ENCODE peak calls at places on chromosomes 3 and 15, in seven cellular contexts. F is progenitor cell of endocrine pancreas, M is GM12878, R is MCF 10A, A is fibroblast of mammary gland, O is colonic mucosa, D is left ventricle myocardium inferior. Z is an unnamed sample.

GRCh38 chr3:115470254-115470653 is 153.1 kb upstream of the GAP43 start:
- DNase-seq in F (no peak), M (no peak), R (no peak), A (no peak), O (no peak), D (no peak), Z (no peak)

GRCh38 chr3:58998476-58999117 is 51.2 kb downstream of the CFAP20DC start:
- DNase-seq in F (no peak), M (no peak), R (peak; percentile 95), A (peak; percentile 98), O (no peak), D (no peak), Z (peak; percentile 10)

GRCh38 chr15:34019369-34019990 is 19.5 kb downstream of the AVEN start:
- DNase-seq in F (no peak), M (no peak), R (no peak), A (no peak), O (no peak), D (no peak), Z (no peak)

GRCh38 chr3:187767266-187768032 is 22.2 kb upstream of the BCL6 start:
- DNase-seq in F (no peak), M (no peak), R (no peak), A (peak; percentile 96), O (no peak), D (no peak), Z (no peak)

GRCh38 chr3:197558000-197558399 is 2.2 kb upstream of the BDH1 start:
- DNase-seq in F (no peak), M (no peak), R (no peak), A (no peak), O (no peak), D (no peak), Z (no peak)

GRCh38 chr3:53375019-53375418 is 27.7 kb upstream of the DCP1A start:
- DNase-seq in F (peak; percentile 50), M (no peak), R (peak; percentile 83), A (peak; percentile 67), O (peak; percentile 76), D (peak; percentile 36), Z (peak; percentile 69)

GRCh38 chr15:80182611-80183210 is 29.9 kb downstream of the FAH start:
- DNase-seq in F (no peak), M (no peak), R (peak; percentile 17), A (peak; percentile 74), O (no peak), D (no peak), Z (no peak)

GRCh38 chr3:140767536-140767935 is 89.7 kb downstream of the TRIM42 start:
- DNase-seq in F (no peak), M (no peak), R (no peak), A (no peak), O (no peak), D (no peak), Z (no peak)

GRCh38 chr3:156323466-156323865 is 203.1 kb downstream of the KCNAB1 start:
- DNase-seq in F (no peak), M (no peak), R (peak; percentile 77), A (peak; percentile 54), O (no peak), D (no peak), Z (no peak)

GRCh38 chr15:85777291-85778106 is 17.2 kb downstream of the KLHL25 start:
- DNase-seq in F (no peak), M (no peak), R (no peak), A (no peak), O (no peak), D (no peak), Z (no peak)

GRCh38 chr3:195059006-195059350 is 212.0 kb downstream of the XXYLT1 start:
- DNase-seq in F (no peak), M (no peak), R (no peak), A (no peak), O (no peak), D (peak; percentile 45), Z (no peak)

GRCh38 chr3:169812844-169813677 is at the start of the genes LRRC34 and LRRIQ4:
- DNase-seq in F (peak; percentile 23), M (peak; percentile 44), R (no peak), A (peak; percentile 82), O (peak; percentile 84), D (peak; percentile 80), Z (peak; percentile 93)

GRCh38 chr3:64924961-64925360 is 237.2 kb upstream of the ADAMTS9 start:
- DNase-seq in F (no peak), M (no peak), R (no peak), A (no peak), O (no peak), D (no peak), Z (no peak)

GRCh38 chr15:58622877-58623276 is 126.6 kb downstream of the ADAM10 start:
- DNase-seq in F (no peak), M (no peak), R (no peak), A (no peak), O (no peak), D (no peak), Z (no peak)

GRCh38 chr15:70308011-70308761 is 210.5 kb upstream of the TLE3 start:
- DNase-seq in F (no peak), M (peak; percentile 47), R (no peak), A (no peak), O (no peak), D (no peak), Z (peak; percentile 78)

GRCh38 chr15:50055333-50056278 is 63.4 kb downstream of the ATP8B4 start:
- DNase-seq in F (no peak), M (no peak), R (peak; percentile 4), A (peak; percentile 99), O (no peak), D (no peak), Z (no peak)

GRCh38 chr15:62809106-62809967 is 233.2 kb upstream of the TPM1 start:
- DNase-seq in F (no peak), M (no peak), R (peak; percentile 22), A (peak; percentile 74), O (no peak), D (no peak), Z (no peak)

GRCh38 chr3:12424635-12425319 is 59.5 kb upstream of the TSEN2 start:
- DNase-seq in F (no peak), M (no peak), R (no peak), A (no peak), O (no peak), D (no peak), Z (no peak)

GRCh38 chr3:87309601-87310000 is 33.2 kb upstream of the POU1F1 start:
- DNase-seq in F (no peak), M (no peak), R (peak; percentile 55), A (no peak), O (no peak), D (no peak), Z (no peak)

GRCh38 chr3:87313641-87314040 is 37.3 kb upstream of the POU1F1 start:
- DNase-seq in F (no peak), M (no peak), R (peak; percentile 23), A (no peak), O (no peak), D (no peak), Z (no peak)

GRCh38 chr3:87311309-87311708 is 34.9 kb upstream of the POU1F1 start:
- DNase-seq in F (no peak), M (no peak), R (no peak), A (peak; percentile 2), O (no peak), D (no peak), Z (no peak)

GRCh38 chr3:87305517-87305916 is 29.1 kb upstream of the POU1F1 start:
- DNase-seq in F (no peak), M (no peak), R (no peak), A (no peak), O (no peak), D (no peak), Z (no peak)

DNA sequence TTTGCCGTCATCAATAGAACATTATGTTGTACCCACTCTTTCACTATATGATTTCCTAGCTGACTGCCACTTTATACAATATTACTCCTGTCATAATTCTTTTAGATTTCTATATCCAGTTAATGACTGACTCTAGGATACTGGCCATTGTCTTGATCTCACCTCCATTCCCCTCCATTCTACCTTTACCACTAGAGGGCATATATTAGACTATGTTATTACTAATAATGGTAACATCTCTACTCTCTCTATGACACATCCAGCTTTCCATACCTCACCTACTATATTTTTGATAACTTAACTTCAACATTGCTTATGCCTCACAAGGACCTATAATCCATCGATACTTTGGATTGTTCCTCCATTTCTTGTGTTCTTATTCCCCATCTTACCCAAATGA is 31.4 kb upstream of the POU1F1 start:
- DNase-seq in F (no peak), M (no peak), R (no peak), A (peak; percentile 1), O (no peak), D (no peak), Z (no peak)
- TF ChIP-seq CTCF in F (no peak), M (peak; percentile 22), R (no peak), A (peak; percentile 23), O (no peak), D (no peak), Z (no peak)

DNA sequence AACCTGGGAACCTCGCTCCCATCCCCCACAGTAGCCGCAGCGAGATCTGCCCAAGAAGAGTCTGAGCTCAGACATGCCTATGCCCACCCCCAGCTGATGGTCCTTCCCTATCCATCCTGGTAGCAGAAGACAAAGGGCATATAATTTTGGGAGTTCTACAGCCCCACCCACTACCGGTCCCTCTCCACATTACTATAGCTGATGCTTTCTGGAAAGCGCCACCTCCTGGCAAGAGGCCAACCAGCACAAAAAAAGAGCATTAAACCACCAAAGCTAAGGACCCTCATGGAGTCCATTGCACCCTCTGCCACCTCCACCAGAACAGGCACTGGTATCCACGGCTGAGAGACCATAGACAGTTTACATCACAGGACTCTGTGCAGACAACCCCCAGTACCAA is 168.4 kb downstream of the MEGF11 start:
- DNase-seq in F (no peak), M (no peak), R (peak; percentile 18), A (no peak), O (no peak), D (no peak), Z (peak; percentile 51)
- TF ChIP-seq CTCF in F (no peak), M (peak; percentile 42), R (no peak), A (no peak), O (no peak), D (no peak), Z (no peak)

GRCh38 chr3:123282461-123282860 is 80.7 kb downstream of the SEC22A start:
- DNase-seq in F (no peak), M (no peak), R (no peak), A (no peak), O (no peak), D (no peak), Z (no peak)
- TF ChIP-seq CTCF in F (no peak), M (no peak), R (no peak), A (no peak), O (no peak), D (no peak), Z (no peak)

DNA sequence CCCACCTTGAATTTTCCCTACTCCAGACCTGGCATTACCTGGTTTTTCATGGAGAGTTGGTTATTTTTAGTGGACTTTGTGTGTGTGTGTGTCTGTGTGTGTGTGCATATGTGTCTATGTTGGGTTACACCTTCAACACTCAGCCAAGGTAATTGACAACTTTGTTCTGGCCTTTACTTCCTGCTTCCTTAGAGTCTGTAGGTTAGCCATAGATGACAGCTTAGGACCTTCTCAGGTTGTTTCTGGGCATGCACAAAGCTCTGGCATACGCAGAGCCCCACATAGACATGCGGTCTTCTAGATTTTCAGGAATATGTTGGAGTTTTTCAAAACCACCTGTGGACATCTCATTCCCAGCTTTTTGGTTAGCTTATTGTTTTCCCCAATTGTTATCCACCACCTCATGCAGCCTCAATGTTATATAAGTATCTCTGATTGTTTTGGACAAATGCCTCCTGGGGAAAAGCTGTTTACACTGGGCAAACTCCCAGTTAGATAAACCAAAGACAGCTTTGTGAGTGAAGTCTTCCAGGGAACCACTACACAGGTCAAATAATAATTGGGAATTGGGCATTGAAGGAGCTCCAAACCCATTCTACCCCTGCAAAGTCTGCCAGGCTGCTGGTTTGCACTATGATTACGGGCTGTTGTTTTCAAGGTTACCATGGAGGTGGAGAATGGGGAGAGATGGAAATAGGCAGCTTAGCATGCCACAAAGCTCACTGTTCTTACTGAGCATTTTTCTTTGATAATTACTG is 201.2 kb downstream of the ADAMTSL3 start:
- DNase-seq in F (no peak), M (no peak), R (no peak), A (no peak), O (no peak), D (no peak), Z (no peak)
- TF ChIP-seq CTCF in F (no peak), M (no peak), R (no peak), A (no peak), O (no peak), D (no peak), Z (no peak)

Z was measured in activated CD8-positive, alpha-beta T cell treated with anti-CD3 and anti-CD28 coated beads for 36 hours.